ENCODE peak calls at places on chromosomes 2 and 18, in five cellular contexts. S, G, E, N and X are unnamed samples.
A peak's percentile ranks its signal among the peaks of the same experiment; 100 is the strongest.

GRCh38 chr2:118097657-118098056 is 9.4 kb downstream of the INSIG2 start:
- DNase-seq in S (no peak), G (no peak), E (no peak), N (no peak), X (no peak)

GRCh38 chr2:18991177-18992168 is 366.9 kb downstream of the OSR1 start:
- DNase-seq in G (no peak), N (peak; percentile 87), S (no peak), E (no peak), X (no peak)

GRCh38 chr2:33484042-33484621 is 7.7 kb downstream of the RASGRP3 start:
- DNase-seq in N (no peak), E (no peak), S (no peak), G (no peak), X (no peak)

GRCh38 chr2:12428324-12428723 is 288.4 kb upstream of the TRIB2 start:
- DNase-seq in S (no peak), N (no peak), G (no peak), E (no peak), X (no peak)

GRCh38 chr2:144404621-144405312 is 115.2 kb downstream of the ZEB2 start:
- DNase-seq in G (no peak), E (no peak), S (no peak), N (no peak), X (no peak)

GRCh38 chr2:86703704-86704370 is 16.3 kb upstream of the RMND5A start:
- DNase-seq in G (no peak), S (no peak), E (no peak), N (peak; percentile 40), X (no peak)

GRCh38 chr2:141899740-141900139 is 231.1 kb downstream of the LRP1B start:
- DNase-seq in N (no peak), S (no peak), E (no peak), G (no peak), X (no peak)

GRCh38 chr2:179344970-179345369 is 80.3 kb upstream of the SESTD1 start:
- DNase-seq in E (no peak), S (no peak), N (no peak), G (no peak), X (no peak)

GRCh38 chr2:172244419-172245130 is 141.9 kb upstream of the DLX2 start:
- DNase-seq in E (no peak), N (no peak), S (no peak), G (no peak), X (no peak)

GRCh38 chr2:230898016-230898415 is 27.0 kb downstream of the GPR55 start:
- DNase-seq in N (no peak), G (no peak), S (no peak), E (no peak), X (no peak)

GRCh38 chr18:50143891-50144290 is 51.1 kb downstream of the MYO5B start:
- DNase-seq in E (no peak), S (no peak), N (no peak), G (no peak), X (no peak)

GRCh38 chr2:70828914-70829824 is 6.4 kb downstream of the CD207 start:
- DNase-seq in S (no peak), G (no peak), N (no peak), E (no peak), X (no peak)

GRCh38 chr18:35072616-35073015 is 31.4 kb downstream of the MAPRE2 start:
- DNase-seq in E (no peak), G (no peak), S (no peak), N (no peak), X (no peak)

GRCh38 chr2:100427627-100428258 is 10.3 kb upstream of the CHST10 start:
- DNase-seq in E (no peak), S (peak; percentile 54), G (peak; percentile 62), N (peak; percentile 49), X (no peak)

GRCh38 chr2:160892204-160892603 is 268.0 kb upstream of the TANK start:
- DNase-seq in G (no peak), S (no peak), N (no peak), E (no peak), X (no peak)

GRCh38 chr18:74450626-74451025 is 6.5 kb downstream of the DIPK1C start:
- DNase-seq in G (no peak), E (peak; percentile 17), N (no peak), S (no peak), X (no peak)

GRCh38 chr2:231384970-231385369 is 10.5 kb upstream of the B3GNT7 start:
- DNase-seq in S (no peak), G (no peak), E (no peak), N (no peak), X (no peak)

GRCh38 chr18:78770149-78771139 is 209.2 kb upstream of the SALL3 start:
- DNase-seq in G (no peak), N (peak; percentile 57), E (no peak), S (no peak), X (no peak)

GRCh38 chr2:240602266-240603050 is 15.9 kb downstream of the CAPN10 start:
- DNase-seq in G (no peak), N (no peak), S (no peak), E (no peak), X (no peak)

GRCh38 chr2:76448956-76449355 is 738.2 kb upstream of the GCFC2 start:
- DNase-seq in G (no peak), N (no peak), S (no peak), E (no peak), X (no peak)

GRCh38 chr2:861655-862355 is 88.8 kb upstream of the SNTG2 start:
- DNase-seq in E (no peak), G (no peak), S (no peak), N (no peak), X (no peak)

GRCh38 chr2:197304556-197305011 is 6.0 kb downstream of the ANKRD44 start:
- DNase-seq in E (no peak), G (no peak), S (no peak), N (no peak), X (no peak)

GRCh38 chr2:161576421-161576820 is 47.8 kb upstream of the SLC4A10 start:
- DNase-seq in E (no peak), G (no peak), N (no peak), S (no peak), X (no peak)

GRCh38 chr18:64244571-64244970 is 95.7 kb upstream of the LINC00305 start:
- DNase-seq in N (peak; percentile 18), S (no peak), E (no peak), G (no peak), X (no peak)

GRCh38 chr2:223549215-223549614 is 52.9 kb downstream of the SCG2 start:
- DNase-seq in E (peak; percentile 28), G (no peak), S (no peak), N (peak; percentile 41), X (no peak)

GRCh38 chr2:216315817-216316603 is 56.3 kb downstream of the MARCHF4 start:
- DNase-seq in G (no peak), S (no peak), E (no peak), N (no peak), X (no peak)

GRCh38 chr2:41727711-41728110 is 320.1 kb upstream of the PKDCC start:
- DNase-seq in N (no peak), G (no peak), E (no peak), S (no peak), X (no peak)

GRCh38 chr2:201918981-201919380 is 112.6 kb downstream of the CDK15 start:
- DNase-seq in S (no peak), N (no peak), G (no peak), E (no peak), X (no peak)

GRCh38 chr2:10056439-10056838 is 13.1 kb downstream of the KLF11 start:
- DNase-seq in G (no peak), N (no peak), S (no peak), E (no peak), X (no peak)

GRCh38 chr2:239671916-239672849 is 271.4 kb upstream of the HDAC4 start:
- DNase-seq in G (no peak), N (no peak), E (no peak), S (no peak), X (no peak)

GRCh38 chr2:47784349-47784851 is 1.5 kb downstream of the MSH6 start:
- DNase-seq in N (no peak), S (no peak), E (no peak), G (no peak), X (no peak)

GRCh38 chr2:96661324-96661723 is 18.8 kb downstream of the FER1L5 start:
- DNase-seq in N (no peak), G (no peak), S (no peak), E (no peak), X (no peak)

GRCh38 chr2:101115664-101116063 is 35.5 kb downstream of the TBC1D8 start:
- DNase-seq in G (no peak), E (no peak), N (no peak), S (no peak), X (no peak)

GRCh38 chr2:67186871-67187270 is 210.3 kb upstream of the ETAA1 start:
- DNase-seq in E (no peak), N (no peak), S (no peak), G (no peak), X (no peak)